ENCODE peak calls at places on chromosomes 13 and 19, in nine cellular contexts. B is tibial artery; N is upper lobe of left lung; E is stomach; Z is neuronal stem cell; T is kidney; P is suprapubic skin; H is CD8-positive, alpha-beta T cell; D is tibial nerve. A is an unnamed sample.

GRCh38 chr13:104773775-104774174 is 1707.6 kb upstream of the SLC10A2 start:
- DNase-seq in B (no peak), N (no peak), E (no peak), Z (peak; percentile 35), T (no peak), P (no peak), H (no peak), D (no peak), A (no peak)

GRCh38 chr19:43589277-43589676 is 6.7 kb downstream of the IRGQ start:
- DNase-seq in B (no peak), N (no peak), E (no peak), Z (no peak), T (no peak), P (no peak), H (no peak), D (no peak), A (no peak)

GRCh38 chr13:106083620-106084350 is 451.7 kb downstream of the EFNB2 start:
- DNase-seq in B (no peak), N (no peak), E (peak; percentile 41), Z (no peak), T (no peak), P (no peak), H (no peak), D (no peak), A (no peak)

GRCh38 chr13:107043016-107043957 is 475.4 kb upstream of the ARGLU1 start:
- DNase-seq in B (peak; percentile 34), N (no peak), E (no peak), Z (no peak), T (peak; percentile 61), P (no peak), H (no peak), D (no peak), A (no peak)

GRCh38 chr19:46355234-46355990 is 8.5 kb downstream of the PPP5C start:
- DNase-seq in B (no peak), N (no peak), E (no peak), Z (no peak), T (no peak), P (no peak), H (no peak), D (no peak), A (no peak)

GRCh38 chr13:113796211-113796875 is 37.3 kb downstream of the TMEM255B start:
- DNase-seq in B (no peak), N (no peak), E (no peak), Z (no peak), T (no peak), P (no peak), H (no peak), D (no peak), A (no peak)

GRCh38 chr13:53782400-53783030 is 753.9 kb downstream of the OLFM4 start:
- DNase-seq in B (no peak), N (no peak), E (peak; percentile 32), Z (peak; percentile 63), T (no peak), P (no peak), H (no peak), D (no peak), A (no peak)

GRCh38 chr13:112619730-112620639 is 32.0 kb upstream of the TUBGCP3 start:
- DNase-seq in B (no peak), N (no peak), E (no peak), Z (peak; percentile 73), T (peak; percentile 32), P (no peak), H (no peak), D (no peak), A (no peak)

GRCh38 chr13:105048685-105049084 is 1486.8 kb downstream of the EFNB2 start:
- DNase-seq in B (no peak), N (no peak), E (no peak), Z (no peak), T (no peak), P (no peak), H (no peak), D (no peak), A (no peak)

DNA sequence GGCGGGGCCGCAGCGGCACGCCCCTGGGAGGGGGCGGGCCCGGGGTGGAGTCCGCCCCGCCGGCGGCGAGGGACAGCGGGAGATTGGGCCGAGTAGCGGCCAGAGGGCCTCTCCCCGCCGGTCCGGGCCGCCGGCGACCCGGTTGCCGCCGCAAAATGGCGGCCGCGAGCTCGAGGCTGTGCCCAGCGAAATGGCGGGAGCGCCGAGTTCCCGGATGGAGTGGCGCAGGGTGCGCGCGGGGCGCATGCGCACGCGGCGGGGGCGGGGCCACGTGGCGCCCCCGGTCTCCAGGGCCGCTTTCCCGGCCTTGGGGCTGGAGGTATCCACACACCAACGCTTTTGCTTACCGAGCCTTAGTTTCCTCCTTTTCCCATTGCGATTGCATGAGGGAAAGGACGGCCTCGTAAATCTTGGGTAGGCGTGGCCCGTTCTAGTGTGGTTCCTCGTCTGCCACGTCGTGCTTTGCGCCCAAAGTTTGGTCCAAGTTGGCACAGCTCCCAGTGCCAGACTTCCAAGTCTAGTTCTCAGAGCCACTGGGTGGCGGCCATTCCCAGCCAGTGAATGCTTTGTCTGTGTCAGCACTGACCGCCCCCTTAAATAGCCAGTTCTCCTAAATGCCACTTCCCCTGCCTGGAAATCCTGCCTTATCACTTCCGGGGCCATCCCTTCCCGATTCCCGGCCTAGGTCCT is 491 bp downstream of the CIRBP start:
- DNase-seq in B (peak; percentile 86), N (peak; percentile 97), E (peak; percentile 86), Z (no peak), T (peak; percentile 97), P (peak; percentile 93), H (peak; percentile 77), D (peak; percentile 72), A (no peak)
- H3K4me1 ChIP-seq in B (peaks cover 10% of the 10 kb centered on the region), N (peaks cover 88% of the 10 kb centered on the region), E (peaks cover 86% of the 10 kb centered on the region), Z (peaks cover 43% of the 10 kb centered on the region), T (peaks cover 37% of the 10 kb centered on the region), P (peaks cover 95% of the 10 kb centered on the region), H (peaks cover 78% of the 10 kb centered on the region), D (peaks cover 87% of the 10 kb centered on the region), A (peaks cover 79% of the 10 kb centered on the region)

GRCh38 chr13:19759669-19760068 is 23.1 kb downstream of the PSPC1 start:
- DNase-seq in B (no peak), N (no peak), E (no peak), Z (no peak), T (no peak), P (no peak), H (no peak), D (no peak), A (no peak)

GRCh38 chr13:19764237-19764636 is 18.5 kb downstream of the PSPC1 start:
- DNase-seq in B (no peak), N (no peak), E (no peak), Z (no peak), T (no peak), P (no peak), H (no peak), D (no peak), A (no peak)

GRCh38 chr13:19767966-19768365 is 14.8 kb downstream of the PSPC1 start:
- DNase-seq in B (no peak), N (no peak), E (no peak), Z (no peak), T (no peak), P (no peak), H (no peak), D (no peak), A (no peak)

GRCh38 chr13:19766637-19767036 is 16.1 kb downstream of the PSPC1 start:
- DNase-seq in B (no peak), N (no peak), E (no peak), Z (peak; percentile 26), T (no peak), P (no peak), H (no peak), D (no peak), A (no peak)

DNA sequence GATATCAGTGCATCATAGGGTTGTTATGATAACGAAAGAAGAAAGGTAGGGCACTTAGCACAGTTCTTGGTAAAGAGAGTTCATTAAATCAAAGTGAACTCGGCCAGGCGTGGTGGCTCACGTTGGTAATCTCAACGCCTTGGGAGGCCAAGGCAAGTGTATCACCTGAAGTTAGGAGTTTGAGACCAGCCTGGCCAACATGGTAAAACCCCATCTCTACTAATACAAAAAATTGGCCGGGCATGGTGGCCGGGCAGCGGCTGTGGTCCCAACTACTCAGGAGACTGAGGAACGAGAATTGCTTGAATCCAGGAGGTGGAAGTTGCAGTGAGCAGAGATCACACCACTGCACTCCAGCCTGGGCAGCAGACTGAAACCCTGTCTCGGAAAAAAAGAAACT is 19.1 kb downstream of the PSPC1 start:
- DNase-seq in B (no peak), N (no peak), E (no peak), Z (no peak), T (no peak), P (no peak), H (no peak), D (no peak), A (no peak)
- H3K4me1 ChIP-seq in B (no peaks in the 10 kb centered on the region), N (no peaks in the 10 kb centered on the region), E (no peaks in the 10 kb centered on the region), Z (no peaks in the 10 kb centered on the region), T (no peaks in the 10 kb centered on the region), P (peaks cover 3% of the 10 kb centered on the region), H (peaks cover 17% of the 10 kb centered on the region), D (peaks cover 4% of the 10 kb centered on the region), A (peaks cover 40% of the 10 kb centered on the region)

GRCh38 chr19:48629297-48629598 is 7.9 kb downstream of the DBP start:
- DNase-seq in B (no peak), N (peak; percentile 84), E (no peak), Z (no peak), T (peak; percentile 80), P (no peak), H (no peak), D (no peak), A (no peak)

GRCh38 chr19:48632692-48633147 is 4.5 kb downstream of the DBP start:
- DNase-seq in B (no peak), N (no peak), E (no peak), Z (no peak), T (no peak), P (no peak), H (no peak), D (no peak), A (no peak)

GRCh38 chr19:48629599-48630288 is 7.4 kb downstream of the DBP start:
- DNase-seq in B (no peak), N (peak; percentile 87), E (peak; percentile 89), Z (peak; percentile 83), T (peak; percentile 90), P (no peak), H (no peak), D (no peak), A (no peak)

GRCh38 chr19:48630289-48631036 is 6.7 kb downstream of the DBP start:
- DNase-seq in B (peak; percentile 74), N (peak; percentile 88), E (peak; percentile 95), Z (no peak), T (peak; percentile 92), P (no peak), H (no peak), D (no peak), A (no peak)

GRCh38 chr19:48631254-48631653 is 5.9 kb downstream of the DBP start:
- DNase-seq in B (no peak), N (no peak), E (no peak), Z (no peak), T (no peak), P (no peak), H (no peak), D (no peak), A (no peak)
- H3K4me1 ChIP-seq in B (no peaks in the 10 kb centered on the region), N (peaks cover 68% of the 10 kb centered on the region), E (peaks cover 57% of the 10 kb centered on the region), Z (peaks cover 28% of the 10 kb centered on the region), T (peaks cover 28% of the 10 kb centered on the region), P (peaks cover 62% of the 10 kb centered on the region), H (peaks cover 41% of the 10 kb centered on the region), D (peaks cover 39% of the 10 kb centered on the region), A (peaks cover 49% of the 10 kb centered on the region)

DNA sequence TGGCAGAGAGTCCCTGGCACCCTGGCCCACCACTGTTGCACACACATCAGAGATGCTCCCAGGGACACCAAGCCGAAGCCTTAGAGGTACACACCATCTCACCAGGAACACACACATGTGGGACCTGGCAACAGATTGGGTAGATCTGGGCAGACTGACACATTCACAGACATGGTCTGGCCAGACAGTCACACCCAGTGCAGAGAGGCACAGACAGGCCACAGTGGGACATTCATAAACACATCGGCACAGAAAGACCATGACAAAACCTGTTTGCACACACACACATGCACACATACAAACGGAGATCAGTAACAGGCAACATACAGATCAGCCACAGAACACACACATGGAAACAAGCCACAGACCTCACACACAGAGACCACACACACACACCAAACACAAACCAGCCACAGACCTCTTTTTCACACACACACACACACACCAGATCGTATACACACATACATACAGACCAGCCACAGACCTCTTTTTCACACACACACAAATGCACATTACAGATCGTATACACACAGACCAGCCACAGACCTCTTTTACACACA is 6.3 kb upstream of the JUNB start:
- DNase-seq in B (no peak), N (no peak), E (no peak), Z (no peak), T (no peak), P (no peak), H (no peak), D (no peak), A (no peak)
- H3K4me1 ChIP-seq in B (peaks cover 5% of the 10 kb centered on the region), N (peaks cover 72% of the 10 kb centered on the region), E (peaks cover 74% of the 10 kb centered on the region), Z (peaks cover 21% of the 10 kb centered on the region), T (peaks cover 34% of the 10 kb centered on the region), P (peaks cover 83% of the 10 kb centered on the region), H (peaks cover 60% of the 10 kb centered on the region), D (peaks cover 69% of the 10 kb centered on the region), A (peaks cover 74% of the 10 kb centered on the region)